ENCODE peak calls at places on chromosomes 16 and 17, in six cellular contexts. One of them, this sample, is unnamed.

GRCh38 chr17:12256380-12256995 is 235.8 kb downstream of the MAP2K4 start:
- DNase-seq in neuronal stem cell: peak; percentile 32
- DNase-seq in trophoblast cell: peak; percentile 75
- DNase-seq in H1: no peak
- DNase-seq in IMR-90: peak; percentile 81
- DNase-seq in mesendoderm: peak; percentile 56
- DNase-seq in this sample: peak; percentile 68

GRCh38 chr16:68373528-68374250 is 62.9 kb downstream of the PRMT7 start:
- DNase-seq in neuronal stem cell: no peak
- DNase-seq in IMR-90: no peak
- DNase-seq in H1: no peak
- DNase-seq in trophoblast cell: no peak
- DNase-seq in mesendoderm: no peak
- DNase-seq in this sample: no peak

GRCh38 chr16:89120921-89121351 is 27.3 kb downstream of the ACSF3 start:
- DNase-seq in mesendoderm: no peak
- DNase-seq in trophoblast cell: no peak
- DNase-seq in H1: no peak
- DNase-seq in IMR-90: no peak
- DNase-seq in neuronal stem cell: no peak
- DNase-seq in this sample: no peak

GRCh38 chr16:12201216-12201615 is 224.7 kb downstream of the SNX29 start:
- DNase-seq in neuronal stem cell: no peak
- DNase-seq in IMR-90: peak; percentile 62
- DNase-seq in mesendoderm: no peak
- DNase-seq in trophoblast cell: peak; percentile 25
- DNase-seq in H1: no peak
- DNase-seq in this sample: no peak

GRCh38 chr17:78290671-78291070 is 59.2 kb downstream of the TMEM235 start:
- DNase-seq in trophoblast cell: no peak
- DNase-seq in IMR-90: no peak
- DNase-seq in neuronal stem cell: no peak
- DNase-seq in H1: no peak
- DNase-seq in mesendoderm: no peak
- DNase-seq in this sample: no peak

GRCh38 chr17:63316100-63316499 is 130.0 kb downstream of the CYB561 start:
- DNase-seq in neuronal stem cell: no peak
- DNase-seq in H1: no peak
- DNase-seq in trophoblast cell: no peak
- DNase-seq in mesendoderm: peak; percentile 10
- DNase-seq in IMR-90: peak; percentile 19
- DNase-seq in this sample: peak; percentile 42

GRCh38 chr16:19419691-19420060 is 2.0 kb downstream of the TMC5 start:
- DNase-seq in trophoblast cell: no peak
- DNase-seq in neuronal stem cell: no peak
- DNase-seq in IMR-90: peak; percentile 4
- DNase-seq in mesendoderm: no peak
- DNase-seq in H1: no peak
- DNase-seq in this sample: no peak

GRCh38 chr17:30187528-30187927 is 48.0 kb downstream of the SLC6A4 start:
- DNase-seq in H1: no peak
- DNase-seq in mesendoderm: no peak
- DNase-seq in trophoblast cell: peak; percentile 95
- DNase-seq in neuronal stem cell: no peak
- DNase-seq in IMR-90: no peak
- DNase-seq in this sample: peak; percentile 29

GRCh38 chr16:75085556-75085955 is 31.0 kb downstream of the LDHD start:
- DNase-seq in H1: no peak
- DNase-seq in mesendoderm: no peak
- DNase-seq in trophoblast cell: no peak
- DNase-seq in IMR-90: no peak
- DNase-seq in neuronal stem cell: no peak
- DNase-seq in this sample: no peak

GRCh38 chr17:74466111-74466784 is at the start of gene CD300A:
- DNase-seq in mesendoderm: no peak
- DNase-seq in H1: peak; percentile 68
- DNase-seq in IMR-90: no peak
- DNase-seq in trophoblast cell: peak; percentile 6
- DNase-seq in neuronal stem cell: no peak
- DNase-seq in this sample: no peak

GRCh38 chr16:14321542-14321941 is 250.4 kb downstream of the MRTFB start:
- DNase-seq in neuronal stem cell: no peak
- DNase-seq in mesendoderm: peak; percentile 43
- DNase-seq in IMR-90: no peak
- DNase-seq in H1: no peak
- DNase-seq in trophoblast cell: no peak
- DNase-seq in this sample: no peak

GRCh38 chr17:2056221-2057129 is 1.6 kb downstream of the HIC1 start:
- DNase-seq in H1: peak; percentile 68
- DNase-seq in neuronal stem cell: no peak
- DNase-seq in mesendoderm: peak; percentile 72
- DNase-seq in IMR-90: peak; percentile 64
- DNase-seq in trophoblast cell: peak; percentile 73
- DNase-seq in this sample: peak; percentile 78

GRCh38 chr17:82385559-82386255 is 14.1 kb downstream of the UTS2R start:
- DNase-seq in trophoblast cell: no peak
- DNase-seq in IMR-90: no peak
- DNase-seq in H1: no peak
- DNase-seq in mesendoderm: no peak
- DNase-seq in neuronal stem cell: no peak
- DNase-seq in this sample: no peak

GRCh38 chr16:11064846-11065245 is 120.5 kb downstream of the CLEC16A start:
- DNase-seq in mesendoderm: no peak
- DNase-seq in neuronal stem cell: no peak
- DNase-seq in H1: no peak
- DNase-seq in trophoblast cell: no peak
- DNase-seq in IMR-90: no peak
- DNase-seq in this sample: no peak

GRCh38 chr17:78959803-78960202 is 19.9 kb downstream of the LGALS3BP start:
- DNase-seq in mesendoderm: no peak
- DNase-seq in neuronal stem cell: no peak
- DNase-seq in IMR-90: no peak
- DNase-seq in trophoblast cell: no peak
- DNase-seq in H1: no peak
- DNase-seq in this sample: no peak

GRCh38 chr16:10791048-10791447 is 27.5 kb downstream of the TVP23A start:
- DNase-seq in neuronal stem cell: no peak
- DNase-seq in trophoblast cell: no peak
- DNase-seq in IMR-90: no peak
- DNase-seq in H1: no peak
- DNase-seq in mesendoderm: no peak
- DNase-seq in this sample: no peak

GRCh38 chr17:74750039-74750326 is 1.6 kb downstream of the NHERF1 start:
- DNase-seq in H1: no peak
- DNase-seq in mesendoderm: no peak
- DNase-seq in IMR-90: no peak
- DNase-seq in trophoblast cell: no peak
- DNase-seq in neuronal stem cell: no peak
- DNase-seq in this sample: no peak

GRCh38 chr17:19248923-19249574 is 11.9 kb downstream of the EPN2 start:
- DNase-seq in trophoblast cell: peak; percentile 54
- DNase-seq in IMR-90: peak; percentile 94
- DNase-seq in neuronal stem cell: no peak
- DNase-seq in H1: no peak
- DNase-seq in mesendoderm: no peak
- DNase-seq in this sample: peak; percentile 92

GRCh38 chr16:68064791-68065365 is 20.3 kb upstream of the NFATC3 start:
- DNase-seq in neuronal stem cell: no peak
- DNase-seq in H1: peak; percentile 85
- DNase-seq in trophoblast cell: peak; percentile 86
- DNase-seq in mesendoderm: peak; percentile 77
- DNase-seq in IMR-90: peak; percentile 91
- DNase-seq in this sample: peak; percentile 72

GRCh38 chr16:83147244-83147643 is 520.5 kb downstream of the CDH13 start:
- DNase-seq in trophoblast cell: no peak
- DNase-seq in IMR-90: peak; percentile 6
- DNase-seq in neuronal stem cell: no peak
- DNase-seq in mesendoderm: peak; percentile 86
- DNase-seq in H1: no peak
- DNase-seq in this sample: peak; percentile 3

GRCh38 chr17:77611791-77612466 is 346.6 kb upstream of the TNRC6C start:
- DNase-seq in H1: no peak
- DNase-seq in trophoblast cell: no peak
- DNase-seq in IMR-90: no peak
- DNase-seq in neuronal stem cell: no peak
- DNase-seq in mesendoderm: no peak
- DNase-seq in this sample: no peak

GRCh38 chr17:67435122-67435521 is 58.0 kb downstream of the PITPNC1 start:
- DNase-seq in trophoblast cell: peak; percentile 100
- DNase-seq in mesendoderm: no peak
- DNase-seq in IMR-90: no peak
- DNase-seq in neuronal stem cell: no peak
- DNase-seq in H1: no peak
- DNase-seq in this sample: peak; percentile 33

GRCh38 chr17:17236295-17237025 is 508 bp downstream of the FLCN start:
- DNase-seq in mesendoderm: peak; percentile 74
- DNase-seq in neuronal stem cell: peak; percentile 18
- DNase-seq in IMR-90: peak; percentile 31
- DNase-seq in trophoblast cell: peak; percentile 50
- DNase-seq in H1: no peak
- DNase-seq in this sample: peak; percentile 62

GRCh38 chr17:17241656-17242055 is 4.7 kb upstream of the FLCN start:
- DNase-seq in IMR-90: no peak
- DNase-seq in mesendoderm: no peak
- DNase-seq in H1: no peak
- DNase-seq in trophoblast cell: no peak
- DNase-seq in neuronal stem cell: no peak
- DNase-seq in this sample: no peak

GRCh38 chr17:17239832-17240231 is 2.9 kb upstream of the FLCN start:
- DNase-seq in mesendoderm: no peak
- DNase-seq in neuronal stem cell: no peak
- DNase-seq in trophoblast cell: no peak
- DNase-seq in IMR-90: no peak
- DNase-seq in H1: no peak
- DNase-seq in this sample: no peak

GRCh38 chr17:17235212-17236174 is 1.5 kb downstream of the FLCN start:
- DNase-seq in IMR-90: peak; percentile 44
- DNase-seq in H1: no peak
- DNase-seq in neuronal stem cell: no peak
- DNase-seq in trophoblast cell: peak; percentile 91
- DNase-seq in mesendoderm: no peak
- DNase-seq in this sample: peak; percentile 49

DNA sequence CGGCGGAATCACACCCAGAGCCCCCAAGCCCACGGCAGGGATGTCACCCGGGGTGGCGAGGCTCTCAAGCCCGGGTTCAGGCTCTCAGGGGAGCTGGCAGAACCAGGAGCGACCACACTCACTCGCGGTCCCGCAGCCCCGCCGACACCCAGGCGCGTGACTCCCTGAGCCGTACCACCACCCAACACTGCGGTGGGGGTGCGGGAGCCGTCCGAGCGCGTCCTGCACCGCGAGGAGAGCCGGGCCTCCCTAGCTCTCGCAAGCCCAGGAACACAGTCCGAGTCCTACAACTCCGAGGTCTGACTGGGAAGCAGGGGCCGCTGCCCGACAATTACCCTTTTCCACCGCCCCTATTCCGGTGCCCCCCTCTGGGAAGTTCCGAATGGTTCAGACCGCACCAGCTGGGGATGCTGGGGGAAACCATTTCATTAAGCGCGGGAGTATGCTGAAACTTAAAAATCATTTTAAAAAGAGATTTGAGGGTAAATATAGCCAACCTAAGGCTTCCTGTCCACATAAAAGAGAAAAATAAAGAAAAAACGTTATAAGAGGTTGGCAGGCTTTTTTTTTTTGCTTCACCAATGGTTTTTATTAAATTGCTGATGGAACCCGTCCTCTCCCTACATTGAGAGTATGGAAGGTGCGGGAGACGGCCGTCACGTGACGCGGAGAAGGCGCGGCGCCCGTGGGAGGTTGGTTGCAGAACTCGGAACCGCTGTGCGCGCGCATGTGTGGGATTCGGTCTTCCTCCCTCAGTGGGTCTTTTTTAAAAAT is at the start of gene FLCN:
- DNase-seq in IMR-90: peak; percentile 85
- DNase-seq in trophoblast cell: peak; percentile 90
- DNase-seq in H1: peak; percentile 90
- DNase-seq in mesendoderm: peak; percentile 88
- DNase-seq in neuronal stem cell: peak; percentile 88
- DNase-seq in this sample: peak; percentile 93
- H2BK5ac ChIP-seq in IMR-90: peak within 1 kb of the TSS; percentile 100
- H2BK5ac ChIP-seq in trophoblast cell: peak within 1 kb of the TSS; percentile 100
- H2BK5ac ChIP-seq in H1: peak within 1 kb of the TSS; percentile 100
- H2BK5ac ChIP-seq in mesendoderm: peak within 1 kb of the TSS; percentile 99
- H2BK5ac ChIP-seq in neuronal stem cell: peak within 1 kb of the TSS; percentile 98
- H2BK5ac ChIP-seq in this sample: peak within 1 kb of the TSS; percentile 100

GRCh38 chr16:56263711-56264608 is 72.7 kb downstream of the GNAO1 start:
- DNase-seq in H1: no peak
- DNase-seq in IMR-90: no peak
- DNase-seq in mesendoderm: peak; percentile 41
- DNase-seq in neuronal stem cell: no peak
- DNase-seq in trophoblast cell: no peak
- DNase-seq in this sample: no peak
- H3K4me3 ChIP-seq in H1: no peak overlapping the region
- H3K4me3 ChIP-seq in IMR-90: no peak overlapping the region
- H3K4me3 ChIP-seq in mesendoderm: no peak overlapping the region
- H3K4me3 ChIP-seq in neuronal stem cell: no peak overlapping the region
- H3K4me3 ChIP-seq in trophoblast cell: no peak overlapping the region
- H3K4me3 ChIP-seq in this sample: no peak overlapping the region

GRCh38 chr16:2096853-2097620 is 38.7 kb downstream of the PKD1 start:
- DNase-seq in mesendoderm: no peak
- DNase-seq in H1: no peak
- DNase-seq in IMR-90: no peak
- DNase-seq in trophoblast cell: no peak
- DNase-seq in neuronal stem cell: no peak
- DNase-seq in this sample: no peak

GRCh38 chr16:2102471-2102870 is 33.2 kb downstream of the PKD1 start:
- DNase-seq in mesendoderm: no peak
- DNase-seq in IMR-90: no peak
- DNase-seq in H1: no peak
- DNase-seq in neuronal stem cell: no peak
- DNase-seq in trophoblast cell: no peak
- DNase-seq in this sample: no peak
- H2BK5ac ChIP-seq in mesendoderm: no peak overlapping the region
- H2BK5ac ChIP-seq in IMR-90: no peak overlapping the region
- H2BK5ac ChIP-seq in H1: no peak overlapping the region
- H2BK5ac ChIP-seq in neuronal stem cell: no peak overlapping the region
- H2BK5ac ChIP-seq in trophoblast cell: no peak overlapping the region
- H2BK5ac ChIP-seq in this sample: no peak overlapping the region

GRCh38 chr17:68599873-68600122 is 1.4 kb downstream of the FAM20A start:
- DNase-seq in trophoblast cell: no peak
- DNase-seq in mesendoderm: no peak
- DNase-seq in H1: no peak
- DNase-seq in IMR-90: no peak
- DNase-seq in neuronal stem cell: no peak
- DNase-seq in this sample: no peak

GRCh38 chr17:68598545-68598961 is 2.6 kb downstream of the FAM20A start:
- DNase-seq in mesendoderm: no peak
- DNase-seq in H1: no peak
- DNase-seq in trophoblast cell: no peak
- DNase-seq in neuronal stem cell: no peak
- DNase-seq in IMR-90: no peak
- DNase-seq in this sample: no peak

GRCh38 chr17:68600123-68600880 is 865 bp downstream of the FAM20A start:
- DNase-seq in IMR-90: no peak
- DNase-seq in neuronal stem cell: peak; percentile 44
- DNase-seq in H1: peak; percentile 80
- DNase-seq in mesendoderm: peak; percentile 74
- DNase-seq in trophoblast cell: peak; percentile 40
- DNase-seq in this sample: peak; percentile 14

GRCh38 chr17:68598074-68598473 is 3.1 kb downstream of the FAM20A start:
- DNase-seq in mesendoderm: no peak
- DNase-seq in trophoblast cell: peak; percentile 46
- DNase-seq in neuronal stem cell: no peak
- DNase-seq in IMR-90: no peak
- DNase-seq in H1: no peak
- DNase-seq in this sample: no peak

GRCh38 chr17:68599091-68599872 is 1.9 kb downstream of the FAM20A start:
- DNase-seq in trophoblast cell: no peak
- DNase-seq in neuronal stem cell: no peak
- DNase-seq in IMR-90: no peak
- DNase-seq in H1: no peak
- DNase-seq in mesendoderm: no peak
- DNase-seq in this sample: peak; percentile 37
- H3K4me3 ChIP-seq in trophoblast cell: peak overlapping the region; percentile 84
- H3K4me3 ChIP-seq in neuronal stem cell: no peak overlapping the region
- H3K4me3 ChIP-seq in IMR-90: no peak overlapping the region
- H3K4me3 ChIP-seq in H1: peak overlapping the region; percentile 90
- H3K4me3 ChIP-seq in mesendoderm: peak overlapping the region; percentile 74
- H3K4me3 ChIP-seq in this sample: no peak overlapping the region